ENCODE peak calls at places on chromosomes 4 and X, in eight cellular contexts. T is fibroblast of mammary gland, C is cardiac fibroblast, P is lower lobe of right lung, B is heart right ventricle, E is testis, X is fibroblast of pulmonary artery, R is brain microvascular endothelial cell. K is an unnamed sample.

GRCh38 chrX:77743720-77744119 is 42.3 kb downstream of the ATRX start:
- DNase-seq in C (no peak), X (no peak), E (no peak), T (no peak), R (no peak), P (no peak), B (no peak), K (no peak)

GRCh38 chr4:82733636-82734035 is 65.0 kb downstream of the SCD5 start:
- DNase-seq in X (peak; percentile 50), T (peak; percentile 90), E (no peak), C (peak; percentile 73), P (no peak), B (no peak), R (peak; percentile 81), K (no peak)

GRCh38 chr4:114815760-114816159 is 217.2 kb downstream of the UGT8 start:
- DNase-seq in X (no peak), B (no peak), E (no peak), P (no peak), R (no peak), T (no peak), C (no peak), K (no peak)

GRCh38 chrX:49073641-49074575 is at the start of gene PRAF2:
- DNase-seq in X (peak; percentile 91), C (peak; percentile 91), T (peak; percentile 89), B (peak; percentile 93), P (peak; percentile 96), R (peak; percentile 87), E (peak; percentile 95), K (peak; percentile 72)

GRCh38 chrX:109732319-109732779 is 708 bp downstream of the ACSL4 start:
- DNase-seq in T (peak; percentile 60), P (no peak), C (peak; percentile 77), R (no peak), B (no peak), X (peak; percentile 60), E (no peak), K (no peak)

GRCh38 chr4:173270312-173271027 is 63.7 kb downstream of the HMGB2 start:
- DNase-seq in R (no peak), C (no peak), X (peak; percentile 53), B (peak; percentile 10), E (peak; percentile 37), P (no peak), T (peak; percentile 25), K (peak; percentile 28)

GRCh38 chr4:73343432-73343831 is 60.7 kb upstream of the ALB start:
- DNase-seq in T (peak; percentile 4), C (no peak), R (no peak), X (no peak), P (no peak), B (no peak), E (no peak), K (no peak)

GRCh38 chrX:101977091-101977490 is 45.3 kb upstream of the ZMAT1 start:
- DNase-seq in T (no peak), B (no peak), P (no peak), E (no peak), C (no peak), R (no peak), X (no peak), K (no peak)

GRCh38 chr4:151227731-151228130 is 49.2 kb upstream of the PRSS48 start:
- DNase-seq in R (peak; percentile 96), P (no peak), C (peak; percentile 96), T (peak; percentile 93), E (peak; percentile 61), X (peak; percentile 97), B (peak; percentile 69), K (no peak)

GRCh38 chr4:150501983-150502382 is 80.0 kb upstream of the MAB21L2 start:
- DNase-seq in E (no peak), R (no peak), B (no peak), C (peak; percentile 68), P (no peak), X (no peak), T (peak; percentile 38), K (no peak)

GRCh38 chr4:103018391-103019318 is 850 bp downstream of the SLC9B1 start:
- DNase-seq in C (no peak), R (peak; percentile 9), T (no peak), E (peak; percentile 49), X (no peak), B (peak; percentile 36), P (no peak), K (no peak)

GRCh38 chrX:67555578-67556203 is 11.9 kb downstream of the AR start:
- DNase-seq in R (peak; percentile 31), B (peak; percentile 5), C (peak; percentile 62), E (peak; percentile 38), P (peak; percentile 47), X (peak; percentile 60), T (peak; percentile 59), K (no peak)

GRCh38 chrX:24918715-24919114 is 97.0 kb downstream of the ARX start:
- DNase-seq in R (no peak), T (no peak), C (no peak), E (no peak), X (no peak), P (no peak), B (no peak), K (no peak)

GRCh38 chr4:7608043-7608442 is 173.3 kb upstream of the PSAPL1 start:
- DNase-seq in C (no peak), X (no peak), R (no peak), P (no peak), T (no peak), B (no peak), E (no peak), K (no peak)

GRCh38 chr4:133594246-133595207 is 445.4 kb downstream of the PCDH10 start:
- DNase-seq in T (peak; percentile 7), R (no peak), P (no peak), X (peak; percentile 72), C (peak; percentile 25), E (no peak), B (no peak), K (no peak)

GRCh38 chrX:72644946-72645345 is 69.2 kb downstream of the PHKA1 start:
- DNase-seq in X (no peak), R (no peak), B (no peak), P (no peak), T (no peak), C (no peak), E (peak; percentile 12), K (no peak)
- TF ChIP-seq CTCF in X (no peak), R (no peak), B (no peak), P (no peak), T (no peak), C (no peak), E (no peak), K (no peak)

GRCh38 chrX:74371823-74372222 is 49.5 kb upstream of the SLC16A2 start:
- DNase-seq in X (no peak), R (no peak), B (no peak), T (no peak), C (no peak), E (no peak), P (no peak), K (no peak)

GRCh38 chrX:74370482-74370881 is 50.8 kb upstream of the SLC16A2 start:
- DNase-seq in T (no peak), E (no peak), P (no peak), X (no peak), B (no peak), C (no peak), R (no peak), K (no peak)

GRCh38 chrX:74369666-74370065 is 51.6 kb upstream of the SLC16A2 start:
- DNase-seq in E (no peak), T (no peak), R (no peak), P (no peak), B (no peak), X (no peak), C (no peak), K (no peak)

GRCh38 chrX:74372272-74372671 is 49.0 kb upstream of the SLC16A2 start:
- DNase-seq in T (no peak), B (no peak), X (no peak), P (no peak), E (no peak), C (no peak), R (no peak), K (no peak)

GRCh38 chrX:74371399-74371798 is 49.9 kb upstream of the SLC16A2 start:
- DNase-seq in P (no peak), B (no peak), X (no peak), T (no peak), E (no peak), C (no peak), R (no peak), K (no peak)
- H3K4me3 ChIP-seq in P (no peak overlapping the region), B (no peak overlapping the region), X (no peak overlapping the region), T (no peak overlapping the region), E (no peak overlapping the region), C (no peak overlapping the region), R (no peak overlapping the region), K (no peak overlapping the region)

GRCh38 chrX:1492421-1493012 is 39.8 kb upstream of the ASMTL start:
- DNase-seq in B (no peak), E (no peak), P (no peak), X (no peak), T (no peak), C (no peak), R (no peak), K (no peak)

GRCh38 chrX:1491851-1492349 is 39.2 kb upstream of the ASMTL start:
- DNase-seq in E (peak; percentile 37), P (no peak), X (peak; percentile 18), T (no peak), B (no peak), C (no peak), R (peak; percentile 12), K (peak; percentile 37)

GRCh38 chrX:1493877-1494510 is 41.3 kb upstream of the ASMTL start:
- DNase-seq in T (no peak), R (no peak), B (no peak), P (no peak), C (no peak), X (no peak), E (no peak), K (no peak)

GRCh38 chrX:1496076-1496475 is 40.9 kb downstream of the P2RY8 start:
- DNase-seq in R (no peak), T (no peak), C (no peak), X (no peak), P (no peak), E (no peak), B (no peak), K (no peak)

GRCh38 chrX:1493317-1493856 is 40.7 kb upstream of the ASMTL start:
- DNase-seq in R (no peak), E (no peak), P (no peak), B (no peak), T (no peak), X (no peak), C (no peak), K (peak; percentile 6)
- TF ChIP-seq CTCF in R (no peak), E (no peak), P (no peak), B (no peak), T (no peak), X (no peak), C (no peak), K (no peak)

DNA sequence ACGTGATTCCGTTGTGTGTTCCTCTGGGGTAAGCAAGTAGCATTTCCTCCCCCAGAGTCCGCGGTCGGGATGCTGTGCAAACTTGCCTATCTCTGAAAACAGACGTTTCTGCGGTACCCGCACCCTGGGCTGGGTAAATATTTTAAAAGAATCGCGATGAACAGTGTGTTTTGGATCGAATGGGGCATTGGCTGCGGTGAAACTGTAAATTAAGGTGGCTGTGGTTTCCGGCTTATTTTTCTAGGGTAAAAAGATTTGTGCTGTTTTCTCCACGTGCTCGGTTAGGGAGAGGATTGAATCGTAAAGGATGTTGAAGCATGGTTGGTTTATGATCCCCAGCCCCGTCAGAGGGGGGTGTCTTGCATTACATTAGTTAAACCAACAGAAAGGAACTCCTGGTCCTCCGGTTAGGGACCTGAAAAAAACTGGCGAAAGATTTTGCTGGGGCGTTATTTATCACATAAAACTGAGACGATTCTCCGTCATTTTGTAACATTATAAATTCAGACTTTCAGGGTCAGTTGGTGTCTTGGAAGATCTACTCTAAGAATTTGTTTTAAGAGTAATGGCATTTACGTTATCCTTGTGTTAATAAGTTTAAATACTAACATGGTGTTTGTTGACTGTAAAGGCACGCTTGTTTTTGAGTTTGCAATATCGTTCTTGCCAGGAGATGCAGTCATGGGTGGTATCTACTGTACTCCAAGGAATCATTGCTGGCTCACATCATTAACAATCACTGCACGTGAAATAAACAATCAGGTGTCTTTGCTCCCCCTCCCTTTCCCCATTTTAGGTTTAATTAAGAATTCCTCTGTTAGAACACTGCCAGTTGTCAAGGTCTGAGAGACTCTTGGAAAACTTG is 1.4 kb downstream of the HHIP start:
- DNase-seq in B (no peak), E (peak; percentile 43), R (peak; percentile 49), X (peak; percentile 78), P (no peak), T (peak; percentile 53), C (peak; percentile 80), K (no peak)
- H3K4me3 ChIP-seq in B (peak overlapping the region; percentile 52), E (peak overlapping the region; percentile 68), R (peak overlapping the region; percentile 84), X (peak overlapping the region; percentile 89), P (peak overlapping the region; percentile 55), T (peak overlapping the region; percentile 69), C (peak overlapping the region; percentile 73), K (no peak overlapping the region)